ENCODE peak calls at places on chromosome 2, in nine cellular contexts. G, V, S, W, X, E, J, L and B are unnamed samples.

GRCh38 chr2:239880396-239880795 is 144.7 kb downstream of the NDUFA10 start:
- DNase-seq in V (no peak), W (no peak), S (no peak), X (no peak), E (no peak), G (peak), L (no peak), J (no peak), B (no peak)

GRCh38 chr2:127573771-127574170 is 38.3 kb downstream of the MYO7B start:
- DNase-seq in G (no peak), S (no peak), L (no peak), J (no peak), V (no peak), X (no peak), E (no peak), W (no peak), B (no peak)

GRCh38 chr2:237011196-237011595 is 74.5 kb upstream of the COPS8 start:
- DNase-seq in L (no peak), S (no peak), V (no peak), G (no peak), X (no peak), J (no peak), E (no peak), W (no peak), B (no peak)

GRCh38 chr2:27102329-27102728 is 15.8 kb downstream of the KHK start:
- DNase-seq in S (no peak), X (no peak), G (no peak), J (no peak), W (no peak), L (no peak), E (no peak), V (no peak), B (no peak)

GRCh38 chr2:1769703-1770422 is 25.5 kb upstream of the PXDN start:
- DNase-seq in X (peak), W (peak), G (peak), S (peak), E (no peak), L (peak), V (peak), J (peak), B (no peak)

GRCh38 chr2:204967199-204967995 is 422.1 kb downstream of the PARD3B start:
- DNase-seq in X (no peak), V (no peak), L (no peak), S (no peak), E (peak), J (peak), G (no peak), W (no peak), B (no peak)

GRCh38 chr2:105712981-105713596 is 31.6 kb upstream of the NCK2 start:
- DNase-seq in V (no peak), G (no peak), L (peak), E (no peak), W (no peak), X (peak), S (no peak), J (no peak), B (no peak)

GRCh38 chr2:181116251-181116650 is 135.8 kb downstream of the UBE2E3 start:
- DNase-seq in W (no peak), E (no peak), S (no peak), G (no peak), X (no peak), L (no peak), J (no peak), V (no peak), B (no peak)

GRCh38 chr2:48440103-48440390 is 89.9 kb upstream of the STON1 start:
- DNase-seq in E (no peak), W (no peak), L (no peak), J (no peak), G (no peak), X (no peak), S (no peak), V (no peak), B (no peak)

GRCh38 chr2:196801578-196801977 is 2.1 kb upstream of the GTF3C3 start:
- DNase-seq in J (no peak), E (no peak), W (no peak), L (peak), X (no peak), V (no peak), G (no peak), S (no peak), B (no peak)

GRCh38 chr2:112093216-112093615 is 38.1 kb downstream of the TMEM87B start:
- DNase-seq in L (no peak), S (no peak), W (no peak), J (no peak), E (no peak), G (no peak), X (no peak), V (no peak), B (no peak)

GRCh38 chr2:200247494-200247893 is 59.0 kb upstream of the SPATS2L start:
- DNase-seq in W (no peak), L (peak), S (no peak), V (no peak), E (no peak), G (no peak), J (no peak), X (no peak), B (no peak)

GRCh38 chr2:43426305-43427031 is 169.4 kb downstream of the THADA start:
- DNase-seq in G (peak), W (peak), E (peak), J (no peak), X (peak), S (no peak), V (peak), L (peak), B (no peak)

GRCh38 chr2:71226391-71226964 is 425 bp downstream of the PAIP2B start:
- DNase-seq in V (peak), L (peak), G (peak), J (peak), W (no peak), S (peak), E (peak), X (no peak), B (peak)

GRCh38 chr2:236775521-236775920 is 205.9 kb downstream of the ACKR3 start:
- DNase-seq in X (no peak), E (no peak), S (no peak), J (no peak), W (no peak), V (no peak), L (no peak), G (no peak), B (no peak)

GRCh38 chr2:27914046-27914792 is 23.7 kb downstream of the BABAM2 start:
- DNase-seq in G (no peak), L (no peak), V (no peak), J (no peak), W (no peak), X (peak), E (no peak), S (no peak), B (no peak)

GRCh38 chr2:360124-360523 is 72.2 kb upstream of the ALKAL2 start:
- DNase-seq in X (no peak), W (no peak), L (no peak), E (no peak), S (no peak), G (no peak), V (no peak), J (no peak), B (no peak)

GRCh38 chr2:74554821-74555531 is 456 bp downstream of the DOK1 start:
- DNase-seq in G (no peak), W (no peak), E (no peak), J (no peak), X (no peak), V (peak), S (peak), L (peak), B (peak)

GRCh38 chr2:207015901-207016300 is 76.6 kb downstream of the CPO start:
- DNase-seq in L (peak), E (no peak), V (no peak), X (no peak), G (no peak), W (peak), S (no peak), J (no peak), B (no peak)

GRCh38 chr2:209121691-209122090 is 302.2 kb upstream of the MAP2 start:
- DNase-seq in J (no peak), X (no peak), W (no peak), E (no peak), S (no peak), L (no peak), G (no peak), V (no peak), B (no peak)